ENCODE peak calls at places on chromosomes 4 and X, in five cellular contexts. F is HFFc6; C is stimulated activated CD4-positive, alpha-beta T cell treated with anti-CD3 and anti-CD28 coated beads, Interleukin-1b, Interleukin-23, amount 100 ng/mL, for 24 hours; S is left cardiac atrium; E is A549. J is an unnamed sample.

GRCh38 chrX:9884031-9884779 is 83.0 kb upstream of the CLDN34 start:
- DNase-seq in F (no peak), C (no peak), S (peak; percentile 54), E (no peak), J (no peak)

GRCh38 chrX:11998944-11999343 is 139.3 kb upstream of the FRMPD4 start:
- DNase-seq in F (no peak), C (no peak), S (no peak), E (no peak), J (no peak)

GRCh38 chrX:48540015-48540350 is 469 bp downstream of the TBC1D25 start:
- DNase-seq in F (peak; percentile 1), C (peak; percentile 30), S (peak; percentile 42), E (peak; percentile 55), J (no peak)

GRCh38 chrX:13482764-13483552 is 86.4 kb upstream of the EGFL6 start:
- DNase-seq in F (no peak), C (no peak), S (no peak), E (no peak), J (no peak)

GRCh38 chr4:108417923-108418322 is 202.5 kb upstream of the RPL34 start:
- DNase-seq in F (no peak), C (no peak), S (no peak), E (no peak), J (no peak)

GRCh38 chr4:123667496-123667895 is 270.9 kb downstream of the SPRY1 start:
- DNase-seq in F (peak; percentile 80), C (no peak), S (no peak), E (no peak), J (no peak)

GRCh38 chr4:138576684-138577083 is 334.5 kb upstream of the SLC7A11 start:
- DNase-seq in F (peak; percentile 46), C (no peak), S (no peak), E (peak; percentile 4), J (no peak)

GRCh38 chr4:97646997-97647396 is 496.3 kb downstream of the STPG2 start:
- DNase-seq in F (no peak), C (no peak), S (peak; percentile 26), E (no peak), J (no peak)

GRCh38 chr4:137495578-137495977 is 36.7 kb downstream of the PCDH18 start:
- DNase-seq in F (no peak), C (no peak), S (no peak), E (no peak), J (no peak)

J was measured in lung.